ENCODE peak calls at places on chromosomes 13 and 19, in seven cellular contexts. One of them, this sample, is unnamed.

GRCh38 chr19:3129112-3129511 is 6.7 kb upstream of the GNA15 start:
- DNase-seq in adrenal gland: peak
- DNase-seq in HL-60: peak
- DNase-seq in upper lobe of right lung: no peak
- DNase-seq in transverse colon: no peak
- DNase-seq in lower leg skin: no peak
- DNase-seq in psoas muscle: no peak
- DNase-seq in this sample: peak

GRCh38 chr13:79098603-79099002 is 307.5 kb downstream of the RBM26 start:
- DNase-seq in adrenal gland: no peak
- DNase-seq in upper lobe of right lung: no peak
- DNase-seq in transverse colon: no peak
- DNase-seq in psoas muscle: no peak
- DNase-seq in HL-60: no peak
- DNase-seq in lower leg skin: no peak
- DNase-seq in this sample: no peak

GRCh38 chr13:78606471-78607408 is 3.4 kb upstream of the POU4F1 start:
- DNase-seq in psoas muscle: no peak
- DNase-seq in lower leg skin: no peak
- DNase-seq in adrenal gland: no peak
- DNase-seq in upper lobe of right lung: no peak
- DNase-seq in HL-60: no peak
- DNase-seq in transverse colon: no peak
- DNase-seq in this sample: no peak

GRCh38 chr13:107043016-107043957 is 475.4 kb upstream of the ARGLU1 start:
- DNase-seq in HL-60: no peak
- DNase-seq in upper lobe of right lung: no peak
- DNase-seq in adrenal gland: no peak
- DNase-seq in transverse colon: no peak
- DNase-seq in psoas muscle: no peak
- DNase-seq in lower leg skin: no peak
- DNase-seq in this sample: no peak

GRCh38 chr19:55419624-55420236 is 12.1 kb upstream of the UBE2S start:
- DNase-seq in upper lobe of right lung: no peak
- DNase-seq in HL-60: no peak
- DNase-seq in psoas muscle: no peak
- DNase-seq in transverse colon: no peak
- DNase-seq in adrenal gland: no peak
- DNase-seq in lower leg skin: no peak
- DNase-seq in this sample: no peak

GRCh38 chr13:101408154-101408553 is 8.2 kb downstream of the NALCN start:
- DNase-seq in lower leg skin: no peak
- DNase-seq in upper lobe of right lung: no peak
- DNase-seq in psoas muscle: no peak
- DNase-seq in HL-60: no peak
- DNase-seq in adrenal gland: no peak
- DNase-seq in transverse colon: no peak
- DNase-seq in this sample: no peak

GRCh38 chr13:27080018-27080948 is 91.3 kb downstream of the USP12 start:
- DNase-seq in upper lobe of right lung: no peak
- DNase-seq in lower leg skin: no peak
- DNase-seq in adrenal gland: no peak
- DNase-seq in transverse colon: peak
- DNase-seq in HL-60: no peak
- DNase-seq in psoas muscle: no peak
- DNase-seq in this sample: no peak

GRCh38 chr19:55958356-55958755 is 10.7 kb downstream of the NLRP8 start:
- DNase-seq in HL-60: no peak
- DNase-seq in transverse colon: no peak
- DNase-seq in lower leg skin: peak
- DNase-seq in upper lobe of right lung: no peak
- DNase-seq in adrenal gland: no peak
- DNase-seq in psoas muscle: no peak
- DNase-seq in this sample: no peak

GRCh38 chr19:19403373-19403901 is 2.0 kb upstream of the GATAD2A start:
- DNase-seq in transverse colon: no peak
- DNase-seq in lower leg skin: no peak
- DNase-seq in HL-60: no peak
- DNase-seq in psoas muscle: peak
- DNase-seq in upper lobe of right lung: no peak
- DNase-seq in adrenal gland: peak
- DNase-seq in this sample: no peak

GRCh38 chr13:30757026-30757425 is 21.7 kb downstream of the ALOX5AP start:
- DNase-seq in transverse colon: no peak
- DNase-seq in lower leg skin: no peak
- DNase-seq in adrenal gland: no peak
- DNase-seq in upper lobe of right lung: no peak
- DNase-seq in HL-60: no peak
- DNase-seq in psoas muscle: no peak
- DNase-seq in this sample: no peak

GRCh38 chr13:50198508-50198907 is 183.3 kb downstream of the KCNRG start:
- DNase-seq in adrenal gland: no peak
- DNase-seq in psoas muscle: no peak
- DNase-seq in lower leg skin: no peak
- DNase-seq in transverse colon: no peak
- DNase-seq in upper lobe of right lung: no peak
- DNase-seq in HL-60: peak
- DNase-seq in this sample: no peak

GRCh38 chr19:11481777-11482383 is 1.0 kb upstream of the ELAVL3 start:
- DNase-seq in psoas muscle: peak
- DNase-seq in HL-60: peak
- DNase-seq in transverse colon: peak
- DNase-seq in upper lobe of right lung: peak
- DNase-seq in adrenal gland: peak
- DNase-seq in lower leg skin: peak
- DNase-seq in this sample: peak

GRCh38 chr13:104114111-104114510 is 1047.9 kb upstream of the SLC10A2 start:
- DNase-seq in psoas muscle: no peak
- DNase-seq in lower leg skin: no peak
- DNase-seq in HL-60: peak
- DNase-seq in upper lobe of right lung: no peak
- DNase-seq in transverse colon: no peak
- DNase-seq in adrenal gland: no peak
- DNase-seq in this sample: no peak

GRCh38 chr19:9700229-9700981 is 25.5 kb upstream of the ZNF562 start:
- DNase-seq in adrenal gland: no peak
- DNase-seq in HL-60: no peak
- DNase-seq in transverse colon: no peak
- DNase-seq in upper lobe of right lung: no peak
- DNase-seq in lower leg skin: no peak
- DNase-seq in psoas muscle: no peak
- DNase-seq in this sample: no peak

GRCh38 chr13:30125422-30126073 is 181.8 kb downstream of the KATNAL1 start:
- DNase-seq in HL-60: no peak
- DNase-seq in adrenal gland: peak
- DNase-seq in lower leg skin: no peak
- DNase-seq in psoas muscle: no peak
- DNase-seq in upper lobe of right lung: no peak
- DNase-seq in transverse colon: no peak
- DNase-seq in this sample: peak

GRCh38 chr13:46577656-46578589 is 25.0 kb downstream of the LRCH1 start:
- DNase-seq in upper lobe of right lung: no peak
- DNase-seq in lower leg skin: no peak
- DNase-seq in transverse colon: no peak
- DNase-seq in HL-60: peak
- DNase-seq in psoas muscle: no peak
- DNase-seq in adrenal gland: no peak
- DNase-seq in this sample: no peak

GRCh38 chr19:33302974-33303790 is 848 bp upstream of the CEBPA start:
- DNase-seq in adrenal gland: peak
- DNase-seq in lower leg skin: peak
- DNase-seq in upper lobe of right lung: peak
- DNase-seq in psoas muscle: peak
- DNase-seq in HL-60: peak
- DNase-seq in transverse colon: peak
- DNase-seq in this sample: no peak

GRCh38 chr13:102608944-102609343 is 12.2 kb downstream of the TPP2 start:
- DNase-seq in psoas muscle: no peak
- DNase-seq in lower leg skin: no peak
- DNase-seq in HL-60: no peak
- DNase-seq in adrenal gland: no peak
- DNase-seq in upper lobe of right lung: no peak
- DNase-seq in transverse colon: no peak
- DNase-seq in this sample: no peak

GRCh38 chr19:54707932-54708331 is 16.3 kb upstream of the KIR3DL3 start:
- DNase-seq in upper lobe of right lung: no peak
- DNase-seq in adrenal gland: no peak
- DNase-seq in transverse colon: peak
- DNase-seq in HL-60: no peak
- DNase-seq in psoas muscle: no peak
- DNase-seq in lower leg skin: no peak
- DNase-seq in this sample: no peak

GRCh38 chr19:1507763-1508506 is 4.9 kb downstream of the ADAMTSL5 start:
- DNase-seq in transverse colon: peak
- DNase-seq in lower leg skin: peak
- DNase-seq in psoas muscle: peak
- DNase-seq in HL-60: peak
- DNase-seq in upper lobe of right lung: peak
- DNase-seq in adrenal gland: peak
- DNase-seq in this sample: peak

GRCh38 chr19:1509589-1510441 is 3.0 kb downstream of the ADAMTSL5 start:
- DNase-seq in upper lobe of right lung: no peak
- DNase-seq in lower leg skin: no peak
- DNase-seq in adrenal gland: no peak
- DNase-seq in psoas muscle: no peak
- DNase-seq in HL-60: no peak
- DNase-seq in transverse colon: no peak
- DNase-seq in this sample: no peak

GRCh38 chr19:1507192-1507660 is 5.6 kb downstream of the ADAMTSL5 start:
- DNase-seq in transverse colon: no peak
- DNase-seq in psoas muscle: no peak
- DNase-seq in upper lobe of right lung: no peak
- DNase-seq in lower leg skin: no peak
- DNase-seq in HL-60: no peak
- DNase-seq in adrenal gland: no peak
- DNase-seq in this sample: no peak

GRCh38 chr19:1510442-1510806 is 2.4 kb downstream of the ADAMTSL5 start:
- DNase-seq in lower leg skin: no peak
- DNase-seq in transverse colon: no peak
- DNase-seq in adrenal gland: no peak
- DNase-seq in upper lobe of right lung: no peak
- DNase-seq in HL-60: no peak
- DNase-seq in psoas muscle: no peak
- DNase-seq in this sample: no peak

GRCh38 chr19:1508507-1508856 is 4.3 kb downstream of the ADAMTSL5 start:
- DNase-seq in HL-60: no peak
- DNase-seq in psoas muscle: no peak
- DNase-seq in upper lobe of right lung: no peak
- DNase-seq in adrenal gland: no peak
- DNase-seq in lower leg skin: no peak
- DNase-seq in transverse colon: no peak
- DNase-seq in this sample: no peak
- H3K4me3 ChIP-seq in HL-60: no peak
- H3K4me3 ChIP-seq in psoas muscle: peak
- H3K4me3 ChIP-seq in upper lobe of right lung: peak
- H3K4me3 ChIP-seq in adrenal gland: peak
- H3K4me3 ChIP-seq in lower leg skin: no peak
- H3K4me3 ChIP-seq in transverse colon: no peak
- H3K4me3 ChIP-seq in this sample: no peak

GRCh38 chr13:97226788-97227627 is 4.9 kb downstream of the MBNL2 start:
- DNase-seq in psoas muscle: no peak
- DNase-seq in lower leg skin: no peak
- DNase-seq in HL-60: no peak
- DNase-seq in transverse colon: peak
- DNase-seq in adrenal gland: peak
- DNase-seq in upper lobe of right lung: no peak
- DNase-seq in this sample: no peak
- TF ChIP-seq CTCF in psoas muscle: no peak
- TF ChIP-seq CTCF in lower leg skin: no peak
- TF ChIP-seq CTCF in HL-60: no peak
- TF ChIP-seq CTCF in transverse colon: no peak
- TF ChIP-seq CTCF in adrenal gland: no peak
- TF ChIP-seq CTCF in upper lobe of right lung: no peak
- TF ChIP-seq CTCF in this sample: no peak

DNA sequence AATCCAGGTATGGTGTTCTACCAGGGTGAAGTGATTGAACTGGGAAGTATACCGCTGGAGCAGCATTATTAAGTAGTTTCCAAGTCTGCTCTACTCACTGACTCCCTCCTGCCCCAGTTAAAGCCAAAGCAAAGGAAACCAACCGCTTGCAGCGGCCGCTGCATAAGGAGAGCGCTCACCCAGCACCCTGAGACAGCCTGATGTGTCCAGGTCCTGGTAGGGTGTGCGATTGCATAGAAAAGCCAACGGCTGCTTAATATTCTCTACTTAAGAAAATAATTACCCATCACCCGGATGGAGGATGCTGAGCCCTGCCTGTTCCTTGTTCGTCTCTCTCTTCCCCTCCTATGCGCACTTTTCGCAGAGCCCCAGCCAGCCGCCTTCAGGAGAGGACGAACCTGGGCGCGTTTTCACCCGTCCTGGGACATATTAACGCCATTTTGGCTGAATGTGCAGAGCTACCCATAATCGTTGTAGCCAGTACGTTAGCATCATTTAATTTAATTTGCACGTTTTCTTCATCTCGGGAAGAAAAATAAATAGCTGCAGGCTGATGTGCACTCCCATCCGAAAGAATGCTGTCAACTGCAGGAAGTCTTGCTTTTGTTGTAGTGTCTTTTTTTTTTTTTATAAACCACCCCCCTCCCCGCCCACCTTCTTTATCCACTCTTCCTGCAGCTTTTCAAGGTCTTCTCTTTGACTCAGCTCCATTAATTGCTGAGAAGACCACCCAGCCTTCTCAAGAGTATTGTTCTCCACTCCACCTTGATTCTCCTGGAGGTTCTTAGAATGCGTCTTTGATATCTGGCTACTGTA is 214.4 kb downstream of the TEX29 start:
- DNase-seq in transverse colon: no peak
- DNase-seq in HL-60: no peak
- DNase-seq in upper lobe of right lung: no peak
- DNase-seq in adrenal gland: no peak
- DNase-seq in lower leg skin: no peak
- DNase-seq in psoas muscle: no peak
- DNase-seq in this sample: no peak
- H3K4me3 ChIP-seq in transverse colon: no peak
- H3K4me3 ChIP-seq in HL-60: no peak
- H3K4me3 ChIP-seq in upper lobe of right lung: no peak
- H3K4me3 ChIP-seq in adrenal gland: no peak
- H3K4me3 ChIP-seq in lower leg skin: no peak
- H3K4me3 ChIP-seq in psoas muscle: no peak
- H3K4me3 ChIP-seq in this sample: no peak

DNA sequence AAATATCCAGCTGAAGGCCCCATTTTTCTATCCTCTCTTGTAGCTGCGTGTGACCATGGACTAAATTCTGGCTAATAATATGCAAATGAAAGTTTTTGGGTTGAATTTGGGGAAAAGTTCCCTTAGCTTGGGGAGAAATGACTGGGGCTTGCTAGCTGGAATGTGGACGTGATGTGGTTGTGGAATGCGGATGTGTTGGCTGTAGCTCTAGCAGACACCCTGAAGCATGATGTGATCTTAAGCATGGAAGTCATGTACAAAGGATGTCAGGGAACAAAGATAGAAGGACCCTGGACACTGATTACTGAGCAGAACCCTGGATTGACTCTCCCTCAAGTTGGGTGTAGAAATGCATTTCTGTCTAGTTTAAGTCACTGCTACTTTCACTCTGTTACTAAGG is 25.4 kb upstream of the SCEL start:
- DNase-seq in HL-60: no peak
- DNase-seq in psoas muscle: no peak
- DNase-seq in transverse colon: no peak
- DNase-seq in lower leg skin: no peak
- DNase-seq in upper lobe of right lung: no peak
- DNase-seq in adrenal gland: no peak
- DNase-seq in this sample: no peak
- TF ChIP-seq CTCF in HL-60: no peak
- TF ChIP-seq CTCF in psoas muscle: no peak
- TF ChIP-seq CTCF in transverse colon: no peak
- TF ChIP-seq CTCF in lower leg skin: no peak
- TF ChIP-seq CTCF in upper lobe of right lung: no peak
- TF ChIP-seq CTCF in adrenal gland: no peak
- TF ChIP-seq CTCF in this sample: no peak

GRCh38 chr13:20407759-20408158 is 117.9 kb downstream of the CRYL1 start:
- DNase-seq in upper lobe of right lung: no peak
- DNase-seq in psoas muscle: no peak
- DNase-seq in adrenal gland: no peak
- DNase-seq in transverse colon: no peak
- DNase-seq in HL-60: no peak
- DNase-seq in lower leg skin: peak
- DNase-seq in this sample: no peak
- H3K4me3 ChIP-seq in upper lobe of right lung: no peak
- H3K4me3 ChIP-seq in psoas muscle: no peak
- H3K4me3 ChIP-seq in adrenal gland: no peak
- H3K4me3 ChIP-seq in transverse colon: no peak
- H3K4me3 ChIP-seq in HL-60: no peak
- H3K4me3 ChIP-seq in lower leg skin: no peak
- H3K4me3 ChIP-seq in this sample: no peak

This sample was measured in AG09309.